ENCODE peak calls at places on chromosome X, in ten cellular contexts. E is endodermal cell, S is neural progenitor cell, B is colonic mucosa, O is right atrium auricular region, C is IMR-90, X is hepatocyte, F is K562, G is transverse colon, A is kidney epithelial cell. Q is an unnamed sample.

GRCh38 chrX:41827886-41828285 is 95.5 kb downstream of the CASK start:
- DNase-seq in A (no peak), F (no peak), E (no peak), O (no peak), G (no peak), S (peak; percentile 2), X (no peak), B (no peak), C (peak; percentile 18), Q (no peak)

GRCh38 chrX:35726176-35726575 is 72.0 kb upstream of the MAGEB16 start:
- DNase-seq in A (no peak), S (no peak), C (peak; percentile 3), O (no peak), X (no peak), E (no peak), F (no peak), G (no peak), B (no peak), Q (no peak)

GRCh38 chrX:44130189-44130588 is 157.0 kb upstream of the NDP start:
- DNase-seq in S (no peak), F (no peak), O (no peak), E (no peak), B (no peak), X (no peak), A (no peak), C (no peak), G (no peak), Q (no peak)

GRCh38 chrX:20965270-20966044 is 408.8 kb upstream of the CNKSR2 start:
- DNase-seq in S (no peak), C (no peak), O (no peak), F (no peak), X (no peak), E (no peak), G (no peak), A (no peak), B (no peak), Q (no peak)

GRCh38 chrX:39967348-39967747 is 130.4 kb downstream of the BCOR start:
- DNase-seq in F (no peak), C (peak; percentile 14), A (no peak), B (no peak), S (no peak), G (no peak), E (no peak), O (no peak), X (no peak), Q (no peak)

GRCh38 chrX:55908685-55909212 is 191.2 kb downstream of the RRAGB start:
- DNase-seq in O (no peak), B (peak; percentile 63), F (peak; percentile 3), G (peak; percentile 39), E (peak; percentile 69), S (peak; percentile 43), A (no peak), C (no peak), X (peak; percentile 25), Q (peak; percentile 5)

GRCh38 chrX:154712781-154713391 is 38.0 kb downstream of the GAB3 start:
- DNase-seq in B (no peak), E (no peak), O (no peak), G (no peak), X (no peak), S (no peak), A (no peak), C (peak; percentile 73), F (no peak), Q (no peak)

GRCh38 chrX:38704146-38704882 is 96.9 kb upstream of the MID1IP1 start:
- DNase-seq in X (no peak), A (no peak), G (no peak), E (no peak), F (no peak), B (no peak), C (no peak), O (no peak), S (no peak), Q (no peak)

GRCh38 chrX:153688900-153689590 is 1.3 kb downstream of the SLC6A8 start:
- DNase-seq in E (no peak), G (no peak), X (no peak), O (no peak), S (peak; percentile 49), C (peak; percentile 6), A (no peak), F (no peak), B (no peak), Q (peak; percentile 45)

GRCh38 chrX:108304210-108304609 is 134.0 kb downstream of the COL4A6 start:
- DNase-seq in A (no peak), G (no peak), S (peak; percentile 30), O (no peak), C (peak; percentile 7), X (no peak), B (no peak), E (no peak), F (peak; percentile 18), Q (no peak)

GRCh38 chrX:153925739-153926593 is at the start of gene ARHGAP4:
- DNase-seq in C (no peak), S (peak; percentile 28), G (no peak), A (no peak), O (no peak), B (no peak), X (no peak), E (no peak), F (peak; percentile 72), Q (no peak)

GRCh38 chrX:26851981-26852380 is 611.2 kb downstream of the PPP4R3C start:
- DNase-seq in X (peak; percentile 26), F (no peak), O (no peak), A (no peak), E (no peak), S (peak; percentile 44), C (no peak), G (no peak), B (no peak), Q (no peak)

GRCh38 chrX:109974906-109975655 is 27.8 kb upstream of the TMEM164 start:
- DNase-seq in G (no peak), X (no peak), B (no peak), C (no peak), E (no peak), F (peak; percentile 61), S (no peak), A (no peak), O (no peak), Q (no peak)
- H3K4me3 ChIP-seq in G (no peak overlapping the region), X (no peak overlapping the region), B (no peak overlapping the region), C (no peak overlapping the region), E (no peak overlapping the region), F (no peak overlapping the region), S (no peak overlapping the region), A (no peak overlapping the region), O (no peak overlapping the region), Q (no peak overlapping the region)

GRCh38 chrX:12709047-12709446 is 82.2 kb upstream of the PRPS2 start:
- DNase-seq in A (no peak), F (no peak), E (peak; percentile 86), C (no peak), B (no peak), O (no peak), X (peak; percentile 40), S (peak; percentile 41), G (no peak), Q (no peak)
- TF ChIP-seq CTCF in A (no peak), F (no peak), E (peak; percentile 73), C (no peak), B (no peak), O (no peak), X (peak; percentile 30), S (peak; percentile 55), G (no peak), Q (no peak)

GRCh38 chrX:53395605-53396298 is 26.7 kb downstream of the SMC1A start:
- DNase-seq in A (no peak), S (no peak), O (no peak), G (no peak), C (no peak), E (no peak), B (no peak), F (no peak), X (no peak), Q (no peak)
- H3K36me3 ChIP-seq in A (no peaks in the 10 kb centered on the region), S (no peaks in the 10 kb centered on the region), O (peaks cover 34% of the 10 kb centered on the region), G (no peaks in the 10 kb centered on the region), C (peaks cover 22% of the 10 kb centered on the region), E (peaks cover 25% of the 10 kb centered on the region), B (peaks cover 14% of the 10 kb centered on the region), F (peaks cover 85% of the 10 kb centered on the region), X (no peaks in the 10 kb centered on the region), Q (no peaks in the 10 kb centered on the region)

DNA sequence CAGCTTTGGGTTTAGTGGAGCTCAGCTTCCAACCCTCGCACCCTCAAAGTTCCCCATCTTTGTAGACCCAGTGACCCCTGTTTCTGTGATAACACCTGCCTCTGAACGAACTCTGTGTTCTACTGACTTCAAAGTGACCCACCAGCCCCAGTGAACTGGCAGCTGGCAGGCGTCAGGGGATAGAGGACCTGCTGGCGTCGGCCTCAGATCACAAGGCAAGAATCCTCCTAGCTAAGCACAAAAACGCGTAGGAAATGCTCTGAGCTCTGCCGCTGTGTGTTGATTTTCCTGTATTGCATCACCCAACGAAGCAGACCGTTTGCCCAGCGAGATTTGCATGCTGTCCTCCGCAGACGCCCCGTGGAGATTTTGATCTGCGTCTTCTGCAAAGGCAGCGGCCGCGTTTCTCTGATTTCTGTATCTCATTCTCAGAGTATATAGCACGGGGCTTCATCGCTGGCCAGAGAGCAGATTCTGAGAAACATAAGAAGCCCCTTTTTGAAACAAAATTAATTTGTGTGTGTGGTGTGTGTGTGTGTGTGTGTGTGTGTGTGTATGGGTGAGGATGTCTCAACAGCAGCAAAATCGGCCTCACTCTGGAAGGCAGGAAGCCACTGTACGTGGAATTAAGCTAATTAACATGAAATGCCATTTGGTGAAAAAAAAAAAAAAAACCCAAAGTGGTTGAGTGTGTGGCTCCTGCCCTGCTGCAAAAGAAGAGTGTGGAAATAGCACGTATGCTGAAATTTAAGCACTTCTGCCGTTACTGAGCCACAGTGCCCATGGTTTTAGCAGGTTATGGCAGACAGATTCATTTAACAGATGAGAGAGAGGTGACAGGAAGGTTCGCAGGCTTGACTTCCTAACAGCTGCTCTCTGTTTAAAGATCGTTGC is 29.2 kb upstream of the ASMTL start:
- DNase-seq in B (peak; percentile 57), C (peak; percentile 76), A (peak; percentile 43), S (peak; percentile 62), F (peak; percentile 48), X (peak; percentile 87), O (peak; percentile 70), G (peak; percentile 72), E (peak; percentile 84), Q (peak; percentile 36)
- H3K4me3 ChIP-seq in B (no peak overlapping the region), C (no peak overlapping the region), A (no peak overlapping the region), S (peak overlapping the region; percentile 31), F (no peak overlapping the region), X (no peak overlapping the region), O (no peak overlapping the region), G (no peak overlapping the region), E (peak overlapping the region; percentile 29), Q (no peak overlapping the region)

GRCh38 chrX:97685753-97686152 is 802.0 kb downstream of the RPA4 start:
- DNase-seq in F (peak; percentile 6), C (peak; percentile 40), G (no peak), O (no peak), E (no peak), S (peak; percentile 46), A (no peak), X (peak; percentile 57), B (peak; percentile 23), Q (peak; percentile 6)
- TF ChIP-seq CTCF in F (peak; percentile 32), C (peak; percentile 63), G (peak; percentile 39), O (peak; percentile 60), E (peak; percentile 93), S (peak; percentile 75), A (peak; percentile 61), X (peak; percentile 66), B (peak; percentile 50), Q (no peak)

Q was measured in thyroid gland.